ENCODE peak calls at places on chromosomes 16 and 17, in eight cellular contexts. One of them, this sample, is unnamed.

GRCh38 chr17:61942085-61942484 is 14.3 kb upstream of the INTS2 start:
- DNase-seq in tibial nerve: no peak
- DNase-seq in naive thymus-derived CD4-positive, alpha-beta T cell: no peak
- DNase-seq in mammary epithelial cell: no peak
- DNase-seq in pancreas: no peak
- DNase-seq in uterus: no peak
- DNase-seq in effector memory CD4-positive, alpha-beta T cell: no peak
- DNase-seq in adrenal gland: no peak
- DNase-seq in this sample: no peak

GRCh38 chr17:34709108-34709779 is 129.9 kb downstream of the TMEM132E start:
- DNase-seq in tibial nerve: no peak
- DNase-seq in naive thymus-derived CD4-positive, alpha-beta T cell: no peak
- DNase-seq in mammary epithelial cell: no peak
- DNase-seq in pancreas: no peak
- DNase-seq in uterus: no peak
- DNase-seq in effector memory CD4-positive, alpha-beta T cell: no peak
- DNase-seq in adrenal gland: no peak
- DNase-seq in this sample: no peak

GRCh38 chr16:18932243-18932997 is 6.2 kb upstream of the SMG1 start:
- DNase-seq in tibial nerve: no peak
- DNase-seq in naive thymus-derived CD4-positive, alpha-beta T cell: no peak
- DNase-seq in mammary epithelial cell: peak; percentile 35
- DNase-seq in pancreas: no peak
- DNase-seq in uterus: no peak
- DNase-seq in effector memory CD4-positive, alpha-beta T cell: no peak
- DNase-seq in adrenal gland: peak; percentile 28
- DNase-seq in this sample: no peak

GRCh38 chr16:81931927-81932326 is 79.3 kb downstream of the SDR42E1 start:
- DNase-seq in tibial nerve: no peak
- DNase-seq in naive thymus-derived CD4-positive, alpha-beta T cell: no peak
- DNase-seq in mammary epithelial cell: no peak
- DNase-seq in pancreas: no peak
- DNase-seq in uterus: no peak
- DNase-seq in effector memory CD4-positive, alpha-beta T cell: no peak
- DNase-seq in adrenal gland: no peak
- DNase-seq in this sample: no peak

GRCh38 chr16:7211781-7212180 is 120.9 kb upstream of the RBFOX1 start:
- DNase-seq in tibial nerve: no peak
- DNase-seq in naive thymus-derived CD4-positive, alpha-beta T cell: no peak
- DNase-seq in mammary epithelial cell: no peak
- DNase-seq in pancreas: no peak
- DNase-seq in uterus: no peak
- DNase-seq in effector memory CD4-positive, alpha-beta T cell: no peak
- DNase-seq in adrenal gland: no peak
- DNase-seq in this sample: no peak

GRCh38 chr16:67028555-67029248 is at the start of gene CBFB:
- DNase-seq in tibial nerve: peak; percentile 84
- DNase-seq in naive thymus-derived CD4-positive, alpha-beta T cell: peak; percentile 96
- DNase-seq in mammary epithelial cell: peak; percentile 83
- DNase-seq in pancreas: peak; percentile 92
- DNase-seq in uterus: peak; percentile 91
- DNase-seq in effector memory CD4-positive, alpha-beta T cell: peak; percentile 91
- DNase-seq in adrenal gland: peak; percentile 92
- DNase-seq in this sample: peak; percentile 37

GRCh38 chr16:48236286-48236685 is 7.8 kb upstream of the LONP2 start:
- DNase-seq in tibial nerve: no peak
- DNase-seq in naive thymus-derived CD4-positive, alpha-beta T cell: no peak
- DNase-seq in mammary epithelial cell: no peak
- DNase-seq in pancreas: no peak
- DNase-seq in uterus: no peak
- DNase-seq in effector memory CD4-positive, alpha-beta T cell: no peak
- DNase-seq in adrenal gland: no peak
- DNase-seq in this sample: no peak

GRCh38 chr17:36720131-36720530 is 118.7 kb downstream of the MRM1 start:
- DNase-seq in tibial nerve: no peak
- DNase-seq in naive thymus-derived CD4-positive, alpha-beta T cell: no peak
- DNase-seq in mammary epithelial cell: no peak
- DNase-seq in pancreas: no peak
- DNase-seq in uterus: no peak
- DNase-seq in effector memory CD4-positive, alpha-beta T cell: no peak
- DNase-seq in adrenal gland: no peak
- DNase-seq in this sample: no peak

GRCh38 chr16:82345318-82345717 is 175.3 kb upstream of the MPHOSPH6 start:
- DNase-seq in tibial nerve: no peak
- DNase-seq in naive thymus-derived CD4-positive, alpha-beta T cell: no peak
- DNase-seq in mammary epithelial cell: no peak
- DNase-seq in pancreas: no peak
- DNase-seq in uterus: no peak
- DNase-seq in effector memory CD4-positive, alpha-beta T cell: no peak
- DNase-seq in adrenal gland: no peak
- DNase-seq in this sample: no peak

GRCh38 chr17:76869878-76870714 is 1.9 kb downstream of the MGAT5B start:
- DNase-seq in tibial nerve: no peak
- DNase-seq in naive thymus-derived CD4-positive, alpha-beta T cell: no peak
- DNase-seq in mammary epithelial cell: no peak
- DNase-seq in pancreas: no peak
- DNase-seq in uterus: no peak
- DNase-seq in effector memory CD4-positive, alpha-beta T cell: no peak
- DNase-seq in adrenal gland: no peak
- DNase-seq in this sample: no peak

GRCh38 chr17:40727447-40728231 is 24.1 kb upstream of the KRT24 start:
- DNase-seq in tibial nerve: peak; percentile 47
- DNase-seq in naive thymus-derived CD4-positive, alpha-beta T cell: no peak
- DNase-seq in mammary epithelial cell: peak; percentile 20
- DNase-seq in pancreas: no peak
- DNase-seq in uterus: no peak
- DNase-seq in effector memory CD4-positive, alpha-beta T cell: no peak
- DNase-seq in adrenal gland: no peak
- DNase-seq in this sample: no peak

GRCh38 chr17:48593126-48593829 is at the start of gene HOXB5:
- DNase-seq in tibial nerve: no peak
- DNase-seq in naive thymus-derived CD4-positive, alpha-beta T cell: no peak
- DNase-seq in mammary epithelial cell: no peak
- DNase-seq in pancreas: no peak
- DNase-seq in uterus: no peak
- DNase-seq in effector memory CD4-positive, alpha-beta T cell: no peak
- DNase-seq in adrenal gland: no peak
- DNase-seq in this sample: no peak

GRCh38 chr17:8894673-8895578 is 27.5 kb upstream of the PIK3R6 start:
- DNase-seq in tibial nerve: peak; percentile 70
- DNase-seq in naive thymus-derived CD4-positive, alpha-beta T cell: peak; percentile 49
- DNase-seq in mammary epithelial cell: peak; percentile 55
- DNase-seq in pancreas: no peak
- DNase-seq in uterus: no peak
- DNase-seq in effector memory CD4-positive, alpha-beta T cell: peak; percentile 24
- DNase-seq in adrenal gland: peak; percentile 68
- DNase-seq in this sample: peak; percentile 47

GRCh38 chr17:77141846-77142449 is 1.2 kb downstream of the SEC14L1 start:
- DNase-seq in tibial nerve: no peak
- DNase-seq in naive thymus-derived CD4-positive, alpha-beta T cell: no peak
- DNase-seq in mammary epithelial cell: no peak
- DNase-seq in pancreas: no peak
- DNase-seq in uterus: no peak
- DNase-seq in effector memory CD4-positive, alpha-beta T cell: no peak
- DNase-seq in adrenal gland: no peak
- DNase-seq in this sample: no peak

GRCh38 chr16:53159781-53160436 is 105.1 kb downstream of the CHD9 start:
- DNase-seq in tibial nerve: peak; percentile 39
- DNase-seq in naive thymus-derived CD4-positive, alpha-beta T cell: peak; percentile 37
- DNase-seq in mammary epithelial cell: peak; percentile 32
- DNase-seq in pancreas: no peak
- DNase-seq in uterus: no peak
- DNase-seq in effector memory CD4-positive, alpha-beta T cell: no peak
- DNase-seq in adrenal gland: no peak
- DNase-seq in this sample: no peak

GRCh38 chr16:80852261-80852872 is 48.0 kb upstream of the CDYL2 start:
- DNase-seq in tibial nerve: no peak
- DNase-seq in naive thymus-derived CD4-positive, alpha-beta T cell: no peak
- DNase-seq in mammary epithelial cell: peak; percentile 2
- DNase-seq in pancreas: no peak
- DNase-seq in uterus: no peak
- DNase-seq in effector memory CD4-positive, alpha-beta T cell: no peak
- DNase-seq in adrenal gland: peak; percentile 32
- DNase-seq in this sample: peak; percentile 16

GRCh38 chr17:41690497-41690896 is 1.8 kb downstream of the EIF1 start:
- DNase-seq in tibial nerve: no peak
- DNase-seq in naive thymus-derived CD4-positive, alpha-beta T cell: no peak
- DNase-seq in mammary epithelial cell: no peak
- DNase-seq in pancreas: no peak
- DNase-seq in uterus: no peak
- DNase-seq in effector memory CD4-positive, alpha-beta T cell: no peak
- DNase-seq in adrenal gland: no peak
- DNase-seq in this sample: no peak

GRCh38 chr16:10338426-10338825 is 47.4 kb upstream of the ATF7IP2 start:
- DNase-seq in tibial nerve: no peak
- DNase-seq in naive thymus-derived CD4-positive, alpha-beta T cell: no peak
- DNase-seq in mammary epithelial cell: peak; percentile 17
- DNase-seq in pancreas: no peak
- DNase-seq in uterus: no peak
- DNase-seq in effector memory CD4-positive, alpha-beta T cell: no peak
- DNase-seq in adrenal gland: no peak
- DNase-seq in this sample: no peak

DNA sequence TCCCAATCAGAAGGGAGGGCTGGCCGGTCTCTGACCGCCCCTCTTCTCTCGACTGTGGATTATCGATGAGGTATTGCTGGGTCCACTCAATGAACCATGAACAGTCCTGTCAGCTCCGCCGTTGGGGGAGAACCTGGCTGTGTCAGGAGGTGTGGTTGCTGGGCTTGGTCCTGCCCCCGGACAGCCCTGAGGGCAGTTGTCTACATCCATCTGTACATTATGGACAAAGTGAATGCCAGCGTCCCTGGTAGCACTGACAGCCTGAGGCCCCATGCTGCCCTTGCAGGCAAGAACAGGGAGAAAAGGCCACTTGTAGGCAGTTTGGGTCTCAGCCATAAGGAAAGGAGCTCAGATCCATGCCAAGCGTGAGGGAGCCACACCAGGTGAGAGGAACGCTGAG is 38.9 kb downstream of the ST3GAL2 start:
- DNase-seq in tibial nerve: no peak
- DNase-seq in naive thymus-derived CD4-positive, alpha-beta T cell: no peak
- DNase-seq in mammary epithelial cell: no peak
- DNase-seq in pancreas: no peak
- DNase-seq in uterus: no peak
- DNase-seq in effector memory CD4-positive, alpha-beta T cell: no peak
- DNase-seq in adrenal gland: no peak
- DNase-seq in this sample: no peak
- H3K27ac ChIP-seq in tibial nerve: no peak overlapping the region
- H3K27ac ChIP-seq in naive thymus-derived CD4-positive, alpha-beta T cell: no peak overlapping the region
- H3K27ac ChIP-seq in mammary epithelial cell: no peak overlapping the region
- H3K27ac ChIP-seq in pancreas: no peak overlapping the region
- H3K27ac ChIP-seq in uterus: no peak overlapping the region
- H3K27ac ChIP-seq in effector memory CD4-positive, alpha-beta T cell: no peak overlapping the region
- H3K27ac ChIP-seq in adrenal gland: no peak overlapping the region
- H3K27ac ChIP-seq in this sample: no peak overlapping the region

DNA sequence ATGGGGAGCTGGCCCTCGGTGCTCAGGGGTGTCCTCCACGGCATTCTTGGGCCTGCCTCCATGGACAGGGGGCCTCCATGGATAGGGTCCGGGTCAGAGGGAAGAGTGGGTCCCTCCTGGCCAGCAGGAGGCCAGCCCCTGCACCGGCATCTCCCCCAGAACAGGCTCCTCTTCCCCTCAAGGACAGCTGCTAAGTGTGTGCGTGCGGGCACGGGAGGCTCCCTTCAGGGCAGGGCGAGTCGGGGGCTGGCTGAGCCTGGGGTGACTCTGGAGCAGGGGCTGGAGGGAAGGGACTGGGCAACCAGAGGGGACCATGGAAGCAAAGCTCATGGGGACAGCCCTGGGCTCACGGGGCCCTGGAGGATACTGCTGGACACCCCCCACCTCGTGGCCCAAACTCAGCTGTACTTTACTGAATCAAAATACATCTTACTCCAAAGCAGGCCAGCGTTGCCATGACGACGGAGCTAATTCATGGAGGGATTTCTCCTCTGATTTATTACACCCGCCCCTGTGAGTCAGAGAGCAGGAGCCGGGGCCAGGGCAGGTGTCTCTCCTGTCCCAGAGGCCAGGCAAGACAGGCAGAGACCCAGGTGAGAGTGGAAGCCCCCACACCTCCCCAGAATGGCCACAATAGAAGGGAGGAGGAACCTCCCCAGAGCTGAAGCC is 2.1 kb downstream of the CASKIN1 start:
- DNase-seq in tibial nerve: no peak
- DNase-seq in naive thymus-derived CD4-positive, alpha-beta T cell: no peak
- DNase-seq in mammary epithelial cell: peak; percentile 50
- DNase-seq in pancreas: no peak
- DNase-seq in uterus: peak; percentile 50
- DNase-seq in effector memory CD4-positive, alpha-beta T cell: no peak
- DNase-seq in adrenal gland: peak; percentile 51
- DNase-seq in this sample: peak; percentile 64
- H3K4me1 ChIP-seq in tibial nerve: peaks cover 10% of the 10 kb centered on the region
- H3K4me1 ChIP-seq in naive thymus-derived CD4-positive, alpha-beta T cell: peaks cover 8% of the 10 kb centered on the region
- H3K4me1 ChIP-seq in mammary epithelial cell: peaks cover 20% of the 10 kb centered on the region
- H3K4me1 ChIP-seq in pancreas: peaks cover 7% of the 10 kb centered on the region
- H3K4me1 ChIP-seq in uterus: no peaks in the 10 kb centered on the region
- H3K4me1 ChIP-seq in effector memory CD4-positive, alpha-beta T cell: peaks cover 15% of the 10 kb centered on the region
- H3K4me1 ChIP-seq in adrenal gland: no peaks in the 10 kb centered on the region
- H3K4me1 ChIP-seq in this sample: peaks cover 6% of the 10 kb centered on the region

GRCh38 chr16:26196806-26197205 is 505.0 kb downstream of the HS3ST4 start:
- DNase-seq in tibial nerve: no peak
- DNase-seq in naive thymus-derived CD4-positive, alpha-beta T cell: no peak
- DNase-seq in mammary epithelial cell: no peak
- DNase-seq in pancreas: no peak
- DNase-seq in uterus: no peak
- DNase-seq in effector memory CD4-positive, alpha-beta T cell: no peak
- DNase-seq in adrenal gland: no peak
- DNase-seq in this sample: no peak
- H3K27ac ChIP-seq in tibial nerve: no peak overlapping the region
- H3K27ac ChIP-seq in naive thymus-derived CD4-positive, alpha-beta T cell: no peak overlapping the region
- H3K27ac ChIP-seq in mammary epithelial cell: no peak overlapping the region
- H3K27ac ChIP-seq in pancreas: no peak overlapping the region
- H3K27ac ChIP-seq in uterus: no peak overlapping the region
- H3K27ac ChIP-seq in effector memory CD4-positive, alpha-beta T cell: no peak overlapping the region
- H3K27ac ChIP-seq in adrenal gland: no peak overlapping the region
- H3K27ac ChIP-seq in this sample: no peak overlapping the region

GRCh38 chr16:89450537-89450936 is 39.8 kb downstream of the ANKRD11 start:
- DNase-seq in tibial nerve: no peak
- DNase-seq in naive thymus-derived CD4-positive, alpha-beta T cell: no peak
- DNase-seq in mammary epithelial cell: no peak
- DNase-seq in pancreas: no peak
- DNase-seq in uterus: no peak
- DNase-seq in effector memory CD4-positive, alpha-beta T cell: no peak
- DNase-seq in adrenal gland: no peak
- DNase-seq in this sample: no peak

GRCh38 chr16:89446975-89447293 is 43.4 kb downstream of the ANKRD11 start:
- DNase-seq in tibial nerve: no peak
- DNase-seq in naive thymus-derived CD4-positive, alpha-beta T cell: no peak
- DNase-seq in mammary epithelial cell: no peak
- DNase-seq in pancreas: no peak
- DNase-seq in uterus: no peak
- DNase-seq in effector memory CD4-positive, alpha-beta T cell: no peak
- DNase-seq in adrenal gland: no peak
- DNase-seq in this sample: no peak

GRCh38 chr16:89452241-89452640 is 38.1 kb downstream of the ANKRD11 start:
- DNase-seq in tibial nerve: no peak
- DNase-seq in naive thymus-derived CD4-positive, alpha-beta T cell: no peak
- DNase-seq in mammary epithelial cell: no peak
- DNase-seq in pancreas: no peak
- DNase-seq in uterus: no peak
- DNase-seq in effector memory CD4-positive, alpha-beta T cell: no peak
- DNase-seq in adrenal gland: no peak
- DNase-seq in this sample: no peak

GRCh38 chr16:89448656-89449055 is 41.7 kb downstream of the ANKRD11 start:
- DNase-seq in tibial nerve: no peak
- DNase-seq in naive thymus-derived CD4-positive, alpha-beta T cell: no peak
- DNase-seq in mammary epithelial cell: no peak
- DNase-seq in pancreas: peak; percentile 42
- DNase-seq in uterus: no peak
- DNase-seq in effector memory CD4-positive, alpha-beta T cell: no peak
- DNase-seq in adrenal gland: no peak
- DNase-seq in this sample: no peak

GRCh38 chr16:89449726-89450335 is 40.5 kb downstream of the ANKRD11 start:
- DNase-seq in tibial nerve: no peak
- DNase-seq in naive thymus-derived CD4-positive, alpha-beta T cell: no peak
- DNase-seq in mammary epithelial cell: peak; percentile 42
- DNase-seq in pancreas: no peak
- DNase-seq in uterus: no peak
- DNase-seq in effector memory CD4-positive, alpha-beta T cell: no peak
- DNase-seq in adrenal gland: peak; percentile 58
- DNase-seq in this sample: peak; percentile 62
- H3K4me1 ChIP-seq in tibial nerve: peaks cover 65% of the 10 kb centered on the region
- H3K4me1 ChIP-seq in naive thymus-derived CD4-positive, alpha-beta T cell: peaks cover 84% of the 10 kb centered on the region
- H3K4me1 ChIP-seq in mammary epithelial cell: peaks cover 42% of the 10 kb centered on the region
- H3K4me1 ChIP-seq in pancreas: peaks cover 60% of the 10 kb centered on the region
- H3K4me1 ChIP-seq in uterus: peaks cover 6% of the 10 kb centered on the region
- H3K4me1 ChIP-seq in effector memory CD4-positive, alpha-beta T cell: peaks cover 68% of the 10 kb centered on the region
- H3K4me1 ChIP-seq in adrenal gland: peaks cover 21% of the 10 kb centered on the region
- H3K4me1 ChIP-seq in this sample: peaks cover 34% of the 10 kb centered on the region

This sample was measured in foreskin keratinocyte.